ENCODE peak calls at places on chromosome 1, in five cellular contexts. U is epithelial cell of esophagus, X is nephron progenitor cell, Z is Panc1, D is fibroblast of villous mesenchyme. G is an unnamed sample.

GRCh38 chr1:35577071-35577998 is 4.2 kb downstream of the TFAP2E start:
- DNase-seq in U (no peak), X (peak; percentile 51), Z (no peak), D (peak; percentile 20), G (no peak)

GRCh38 chr1:230385173-230385480 is 41.0 kb downstream of the PGBD5 start:
- DNase-seq in U (no peak), X (no peak), Z (no peak), D (no peak), G (no peak)

GRCh38 chr1:216902669-216903388 is 179.6 kb upstream of the ESRRG start:
- DNase-seq in U (peak; percentile 95), X (no peak), Z (no peak), D (no peak), G (peak; percentile 86)

GRCh38 chr1:212062832-212063438 is 27.4 kb downstream of the DTL start:
- DNase-seq in U (peak; percentile 61), X (no peak), Z (no peak), D (peak; percentile 59), G (peak; percentile 73)

GRCh38 chr1:100657876-100658715 is 61.4 kb upstream of the VCAM1 start:
- DNase-seq in U (no peak), X (no peak), Z (no peak), D (peak; percentile 67), G (no peak)

GRCh38 chr1:97082160-97082848 is 360.7 kb downstream of the PTBP2 start:
- DNase-seq in U (peak; percentile 85), X (no peak), Z (no peak), D (no peak), G (peak; percentile 66)

GRCh38 chr1:43444151-43444826 is 9.4 kb downstream of the HYI start:
- DNase-seq in U (no peak), X (no peak), Z (no peak), D (no peak), G (no peak)

GRCh38 chr1:151972533-151973270 is 21.0 kb downstream of the S100A10 start:
- DNase-seq in U (peak; percentile 94), X (no peak), Z (no peak), D (peak; percentile 96), G (peak; percentile 96)

GRCh38 chr1:147579532-147580199 is 38.4 kb downstream of the BCL9 start:
- DNase-seq in U (no peak), X (peak; percentile 7), Z (no peak), D (peak; percentile 23), G (no peak)

GRCh38 chr1:226938903-226939438 is 1.1 kb upstream of the COQ8A start:
- DNase-seq in U (peak; percentile 56), X (no peak), Z (no peak), D (peak; percentile 58), G (peak; percentile 86)

GRCh38 chr1:8871539-8871935 is 6.9 kb downstream of the ENO1 start:
- DNase-seq in U (peak; percentile 73), X (no peak), Z (no peak), D (no peak), G (peak; percentile 75)

GRCh38 chr1:58870298-58870676 is 86.4 kb upstream of the JUN start:
- DNase-seq in U (no peak), X (no peak), Z (no peak), D (no peak), G (no peak)

GRCh38 chr1:3530931-3531818 is 76.7 kb downstream of the ARHGEF16 start:
- DNase-seq in U (peak; percentile 83), X (peak; percentile 86), Z (no peak), D (no peak), G (peak; percentile 87)

GRCh38 chr1:68201546-68202238 is 30.6 kb downstream of the WLS start:
- DNase-seq in U (no peak), X (no peak), Z (no peak), D (peak; percentile 56), G (no peak)

GRCh38 chr1:87028576-87028975 is 114.1 kb downstream of the HS2ST1 start:
- DNase-seq in U (no peak), X (no peak), Z (no peak), D (no peak), G (no peak)

GRCh38 chr1:201399352-201400126 is 415 bp upstream of the LAD1 start:
- DNase-seq in U (peak; percentile 82), X (peak; percentile 49), Z (no peak), D (no peak), G (peak; percentile 75)

GRCh38 chr1:226624526-226624925 is 76.0 kb downstream of the STUM start:
- DNase-seq in U (peak; percentile 95), X (no peak), Z (no peak), D (peak; percentile 17), G (peak; percentile 98)

GRCh38 chr1:110475358-110476027 is 24.5 kb downstream of the PROK1 start:
- DNase-seq in U (peak; percentile 54), X (no peak), Z (no peak), D (no peak), G (no peak)

GRCh38 chr1:39650431-39650830 is 11.0 kb upstream of the HEYL start:
- DNase-seq in U (peak; percentile 55), X (no peak), Z (no peak), D (no peak), G (no peak)

GRCh38 chr1:205826407-205826806 is 13.4 kb upstream of the SLC41A1 start:
- DNase-seq in U (no peak), X (no peak), Z (no peak), D (no peak), G (no peak)

GRCh38 chr1:87961992-87962391 is 633.3 kb downstream of the LMO4 start:
- DNase-seq in U (peak; percentile 81), X (no peak), Z (no peak), D (peak; percentile 48), G (peak; percentile 9)

GRCh38 chr1:245074232-245074747 is 80.5 kb upstream of the KIF26B start:
- DNase-seq in U (peak; percentile 44), X (no peak), Z (no peak), D (peak; percentile 80), G (peak; percentile 49)

GRCh38 chr1:21251773-21252471 is 38.3 kb downstream of the ECE1 start:
- DNase-seq in U (peak; percentile 92), X (no peak), Z (no peak), D (peak; percentile 92), G (peak; percentile 88)

GRCh38 chr1:205726619-205727125 is 23.3 kb downstream of the NUCKS1 start:
- DNase-seq in U (no peak), X (no peak), Z (no peak), D (no peak), G (no peak)

GRCh38 chr1:25616932-25617625 is 488 bp downstream of the MAN1C1 start:
- DNase-seq in U (no peak), X (peak; percentile 39), Z (no peak), D (no peak), G (no peak)

GRCh38 chr1:248807067-248807737 is 18.5 kb downstream of the SH3BP5L start:
- DNase-seq in U (peak; percentile 42), X (peak; percentile 65), Z (peak; percentile 42), D (peak; percentile 46), G (peak; percentile 66)

GRCh38 chr1:47795102-47795501 is 202.1 kb downstream of the TRABD2B start:
- DNase-seq in U (no peak), X (no peak), Z (no peak), D (no peak), G (no peak)

GRCh38 chr1:167617100-167617949 is 12.7 kb upstream of the RCSD1 start:
- DNase-seq in U (peak; percentile 95), X (peak; percentile 29), Z (no peak), D (peak; percentile 46), G (no peak)

GRCh38 chr1:168726311-168726710 is 2.7 kb downstream of the DPT start:
- DNase-seq in U (no peak), X (no peak), Z (no peak), D (no peak), G (no peak)

GRCh38 chr1:109826446-109826845 is 62.7 kb upstream of the EPS8L3 start:
- DNase-seq in U (no peak), X (no peak), Z (no peak), D (no peak), G (no peak)

GRCh38 chr1:47569681-47570470 is 132.0 kb downstream of the FOXD2 start:
- DNase-seq in U (peak; percentile 96), X (no peak), Z (peak; percentile 58), D (peak; percentile 75), G (peak; percentile 86)

GRCh38 chr1:236066828-236067386 is 2.0 kb upstream of the NID1 start:
- DNase-seq in U (no peak), X (no peak), Z (no peak), D (peak; percentile 38), G (no peak)

GRCh38 chr1:243712890-243713425 is 137.1 kb downstream of the AKT3 start:
- DNase-seq in U (no peak), X (no peak), Z (no peak), D (peak; percentile 8), G (no peak)
- TF ChIP-seq CTCF in U (peak; percentile 12), X (no peak), Z (peak; percentile 23), D (peak; percentile 43), G (peak; percentile 9)

GRCh38 chr1:31938184-31938975 is at the start of gene PTP4A2:
- DNase-seq in U (peak; percentile 92), X (peak; percentile 93), Z (peak; percentile 92), D (peak; percentile 96), G (peak; percentile 97)
- TF ChIP-seq CTCF in U (peak; percentile 20), X (no peak), Z (peak; percentile 91), D (peak; percentile 34), G (peak; percentile 35)

GRCh38 chr1:29341936-29342335 is 105.6 kb downstream of the PTPRU start:
- DNase-seq in U (no peak), X (no peak), Z (no peak), D (no peak), G (peak; percentile 6)
- TF ChIP-seq CTCF in U (peak; percentile 26), X (peak; percentile 17), Z (peak; percentile 53), D (peak; percentile 21), G (no peak)

GRCh38 chr1:11749203-11749689 is 12.7 kb upstream of the C1orf167 start:
- DNase-seq in U (peak; percentile 54), X (no peak), Z (no peak), D (peak; percentile 27), G (peak; percentile 56)
- TF ChIP-seq CTCF in U (peak; percentile 40), X (no peak), Z (peak; percentile 85), D (peak; percentile 61), G (peak; percentile 34)